ENCODE peak calls at places on chromosomes 1 and 21, in ten cellular contexts. One of them, this sample, is unnamed.

GRCh38 chr1:12473596-12474329 is 144.2 kb downstream of the DHRS3 start:
- DNase-seq in stimulated activated CD8-positive, alpha-beta memory T cell treated with anti-CD3 and anti-CD28 coated beads, Interleukin-7, amount 100 ng/mL, for 1 hour: no peak
- DNase-seq in EH: peak
- DNase-seq in activated naive CD4-positive, alpha-beta T cell treated with anti-CD3 and anti-CD28 coated beads, Interleukin-2, amount 50 U/mL, for 16 hours: no peak
- DNase-seq in HEK293T: no peak
- DNase-seq in stimulated activated CD4-positive, alpha-beta T cell treated with anti-CD3 and anti-CD28 coated beads, Interleukin-4, amount 100 ng/mL, for 48 hours: no peak
- DNase-seq in activated CD4-positive, alpha-beta T cell treated with anti-CD3 and anti-CD28 coated beads for 4 hours: no peak
- DNase-seq in T-cell: no peak
- DNase-seq in H4: no peak
- DNase-seq in tibial nerve: no peak
- DNase-seq in this sample: no peak

GRCh38 chr1:3570081-3570986 is 41.0 kb downstream of the MEGF6 start:
- DNase-seq in stimulated activated CD8-positive, alpha-beta memory T cell treated with anti-CD3 and anti-CD28 coated beads, Interleukin-7, amount 100 ng/mL, for 1 hour: no peak
- DNase-seq in tibial nerve: no peak
- DNase-seq in HEK293T: no peak
- DNase-seq in H4: no peak
- DNase-seq in T-cell: no peak
- DNase-seq in stimulated activated CD4-positive, alpha-beta T cell treated with anti-CD3 and anti-CD28 coated beads, Interleukin-4, amount 100 ng/mL, for 48 hours: no peak
- DNase-seq in EH: no peak
- DNase-seq in activated naive CD4-positive, alpha-beta T cell treated with anti-CD3 and anti-CD28 coated beads, Interleukin-2, amount 50 U/mL, for 16 hours: no peak
- DNase-seq in activated CD4-positive, alpha-beta T cell treated with anti-CD3 and anti-CD28 coated beads for 4 hours: no peak
- DNase-seq in this sample: no peak

GRCh38 chr1:16924919-16925477 is 3.3 kb downstream of the CROCC start:
- DNase-seq in tibial nerve: no peak
- DNase-seq in HEK293T: no peak
- DNase-seq in stimulated activated CD4-positive, alpha-beta T cell treated with anti-CD3 and anti-CD28 coated beads, Interleukin-4, amount 100 ng/mL, for 48 hours: no peak
- DNase-seq in activated CD4-positive, alpha-beta T cell treated with anti-CD3 and anti-CD28 coated beads for 4 hours: no peak
- DNase-seq in H4: no peak
- DNase-seq in T-cell: no peak
- DNase-seq in activated naive CD4-positive, alpha-beta T cell treated with anti-CD3 and anti-CD28 coated beads, Interleukin-2, amount 50 U/mL, for 16 hours: no peak
- DNase-seq in stimulated activated CD8-positive, alpha-beta memory T cell treated with anti-CD3 and anti-CD28 coated beads, Interleukin-7, amount 100 ng/mL, for 1 hour: no peak
- DNase-seq in EH: no peak
- DNase-seq in this sample: no peak

GRCh38 chr1:39105061-39105840 is 79.1 kb downstream of the NDUFS5 start:
- DNase-seq in T-cell: peak
- DNase-seq in H4: no peak
- DNase-seq in activated naive CD4-positive, alpha-beta T cell treated with anti-CD3 and anti-CD28 coated beads, Interleukin-2, amount 50 U/mL, for 16 hours: peak
- DNase-seq in stimulated activated CD4-positive, alpha-beta T cell treated with anti-CD3 and anti-CD28 coated beads, Interleukin-4, amount 100 ng/mL, for 48 hours: peak
- DNase-seq in EH: peak
- DNase-seq in tibial nerve: peak
- DNase-seq in activated CD4-positive, alpha-beta T cell treated with anti-CD3 and anti-CD28 coated beads for 4 hours: peak
- DNase-seq in HEK293T: peak
- DNase-seq in stimulated activated CD8-positive, alpha-beta memory T cell treated with anti-CD3 and anti-CD28 coated beads, Interleukin-7, amount 100 ng/mL, for 1 hour: no peak
- DNase-seq in this sample: no peak

GRCh38 chr1:125118147-125118993 is 3933.6 kb downstream of the SRGAP2C start:
- DNase-seq in HEK293T: no peak
- DNase-seq in activated naive CD4-positive, alpha-beta T cell treated with anti-CD3 and anti-CD28 coated beads, Interleukin-2, amount 50 U/mL, for 16 hours: no peak
- DNase-seq in tibial nerve: no peak
- DNase-seq in T-cell: no peak
- DNase-seq in H4: no peak
- DNase-seq in activated CD4-positive, alpha-beta T cell treated with anti-CD3 and anti-CD28 coated beads for 4 hours: no peak
- DNase-seq in EH: no peak
- DNase-seq in stimulated activated CD4-positive, alpha-beta T cell treated with anti-CD3 and anti-CD28 coated beads, Interleukin-4, amount 100 ng/mL, for 48 hours: no peak
- DNase-seq in stimulated activated CD8-positive, alpha-beta memory T cell treated with anti-CD3 and anti-CD28 coated beads, Interleukin-7, amount 100 ng/mL, for 1 hour: no peak
- DNase-seq in this sample: no peak

GRCh38 chr21:44496900-44497550 is 41.7 kb downstream of the LRRC3 start:
- DNase-seq in stimulated activated CD8-positive, alpha-beta memory T cell treated with anti-CD3 and anti-CD28 coated beads, Interleukin-7, amount 100 ng/mL, for 1 hour: no peak
- DNase-seq in activated CD4-positive, alpha-beta T cell treated with anti-CD3 and anti-CD28 coated beads for 4 hours: no peak
- DNase-seq in T-cell: no peak
- DNase-seq in EH: no peak
- DNase-seq in tibial nerve: no peak
- DNase-seq in HEK293T: no peak
- DNase-seq in activated naive CD4-positive, alpha-beta T cell treated with anti-CD3 and anti-CD28 coated beads, Interleukin-2, amount 50 U/mL, for 16 hours: no peak
- DNase-seq in stimulated activated CD4-positive, alpha-beta T cell treated with anti-CD3 and anti-CD28 coated beads, Interleukin-4, amount 100 ng/mL, for 48 hours: no peak
- DNase-seq in H4: no peak
- DNase-seq in this sample: no peak

GRCh38 chr1:9294440-9294773 is 1.7 kb downstream of the SPSB1 start:
- DNase-seq in activated CD4-positive, alpha-beta T cell treated with anti-CD3 and anti-CD28 coated beads for 4 hours: no peak
- DNase-seq in T-cell: no peak
- DNase-seq in HEK293T: no peak
- DNase-seq in stimulated activated CD4-positive, alpha-beta T cell treated with anti-CD3 and anti-CD28 coated beads, Interleukin-4, amount 100 ng/mL, for 48 hours: no peak
- DNase-seq in tibial nerve: no peak
- DNase-seq in EH: peak
- DNase-seq in H4: peak
- DNase-seq in activated naive CD4-positive, alpha-beta T cell treated with anti-CD3 and anti-CD28 coated beads, Interleukin-2, amount 50 U/mL, for 16 hours: peak
- DNase-seq in stimulated activated CD8-positive, alpha-beta memory T cell treated with anti-CD3 and anti-CD28 coated beads, Interleukin-7, amount 100 ng/mL, for 1 hour: no peak
- DNase-seq in this sample: no peak

GRCh38 chr1:4460651-4461050 is 193.8 kb upstream of the AJAP1 start:
- DNase-seq in tibial nerve: no peak
- DNase-seq in stimulated activated CD4-positive, alpha-beta T cell treated with anti-CD3 and anti-CD28 coated beads, Interleukin-4, amount 100 ng/mL, for 48 hours: no peak
- DNase-seq in stimulated activated CD8-positive, alpha-beta memory T cell treated with anti-CD3 and anti-CD28 coated beads, Interleukin-7, amount 100 ng/mL, for 1 hour: no peak
- DNase-seq in HEK293T: no peak
- DNase-seq in EH: no peak
- DNase-seq in H4: no peak
- DNase-seq in T-cell: no peak
- DNase-seq in activated naive CD4-positive, alpha-beta T cell treated with anti-CD3 and anti-CD28 coated beads, Interleukin-2, amount 50 U/mL, for 16 hours: no peak
- DNase-seq in activated CD4-positive, alpha-beta T cell treated with anti-CD3 and anti-CD28 coated beads for 4 hours: no peak
- DNase-seq in this sample: no peak

GRCh38 chr1:241841661-241842060 is 6.3 kb upstream of the EXO1 start:
- DNase-seq in stimulated activated CD4-positive, alpha-beta T cell treated with anti-CD3 and anti-CD28 coated beads, Interleukin-4, amount 100 ng/mL, for 48 hours: no peak
- DNase-seq in activated CD4-positive, alpha-beta T cell treated with anti-CD3 and anti-CD28 coated beads for 4 hours: no peak
- DNase-seq in HEK293T: no peak
- DNase-seq in EH: peak
- DNase-seq in T-cell: no peak
- DNase-seq in tibial nerve: no peak
- DNase-seq in H4: no peak
- DNase-seq in activated naive CD4-positive, alpha-beta T cell treated with anti-CD3 and anti-CD28 coated beads, Interleukin-2, amount 50 U/mL, for 16 hours: no peak
- DNase-seq in stimulated activated CD8-positive, alpha-beta memory T cell treated with anti-CD3 and anti-CD28 coated beads, Interleukin-7, amount 100 ng/mL, for 1 hour: no peak
- DNase-seq in this sample: no peak

GRCh38 chr1:245953876-245954660 is 553.0 kb downstream of the SMYD3 start:
- DNase-seq in T-cell: no peak
- DNase-seq in activated naive CD4-positive, alpha-beta T cell treated with anti-CD3 and anti-CD28 coated beads, Interleukin-2, amount 50 U/mL, for 16 hours: no peak
- DNase-seq in EH: peak
- DNase-seq in HEK293T: no peak
- DNase-seq in stimulated activated CD4-positive, alpha-beta T cell treated with anti-CD3 and anti-CD28 coated beads, Interleukin-4, amount 100 ng/mL, for 48 hours: no peak
- DNase-seq in stimulated activated CD8-positive, alpha-beta memory T cell treated with anti-CD3 and anti-CD28 coated beads, Interleukin-7, amount 100 ng/mL, for 1 hour: no peak
- DNase-seq in activated CD4-positive, alpha-beta T cell treated with anti-CD3 and anti-CD28 coated beads for 4 hours: no peak
- DNase-seq in H4: no peak
- DNase-seq in tibial nerve: no peak
- DNase-seq in this sample: no peak

GRCh38 chr21:17359781-17360180 is 153.1 kb upstream of the CXADR start:
- DNase-seq in activated naive CD4-positive, alpha-beta T cell treated with anti-CD3 and anti-CD28 coated beads, Interleukin-2, amount 50 U/mL, for 16 hours: no peak
- DNase-seq in T-cell: no peak
- DNase-seq in activated CD4-positive, alpha-beta T cell treated with anti-CD3 and anti-CD28 coated beads for 4 hours: no peak
- DNase-seq in EH: no peak
- DNase-seq in HEK293T: no peak
- DNase-seq in tibial nerve: no peak
- DNase-seq in stimulated activated CD4-positive, alpha-beta T cell treated with anti-CD3 and anti-CD28 coated beads, Interleukin-4, amount 100 ng/mL, for 48 hours: no peak
- DNase-seq in stimulated activated CD8-positive, alpha-beta memory T cell treated with anti-CD3 and anti-CD28 coated beads, Interleukin-7, amount 100 ng/mL, for 1 hour: no peak
- DNase-seq in H4: no peak
- DNase-seq in this sample: no peak

GRCh38 chr1:2980073-2980791 is 41.0 kb upstream of the ACTRT2 start:
- DNase-seq in stimulated activated CD8-positive, alpha-beta memory T cell treated with anti-CD3 and anti-CD28 coated beads, Interleukin-7, amount 100 ng/mL, for 1 hour: no peak
- DNase-seq in activated naive CD4-positive, alpha-beta T cell treated with anti-CD3 and anti-CD28 coated beads, Interleukin-2, amount 50 U/mL, for 16 hours: no peak
- DNase-seq in EH: no peak
- DNase-seq in HEK293T: no peak
- DNase-seq in T-cell: no peak
- DNase-seq in H4: no peak
- DNase-seq in activated CD4-positive, alpha-beta T cell treated with anti-CD3 and anti-CD28 coated beads for 4 hours: no peak
- DNase-seq in tibial nerve: no peak
- DNase-seq in stimulated activated CD4-positive, alpha-beta T cell treated with anti-CD3 and anti-CD28 coated beads, Interleukin-4, amount 100 ng/mL, for 48 hours: no peak
- DNase-seq in this sample: no peak

GRCh38 chr21:45538381-45539045 is 3.7 kb downstream of the SLC19A1 start:
- DNase-seq in stimulated activated CD8-positive, alpha-beta memory T cell treated with anti-CD3 and anti-CD28 coated beads, Interleukin-7, amount 100 ng/mL, for 1 hour: no peak
- DNase-seq in T-cell: no peak
- DNase-seq in tibial nerve: peak
- DNase-seq in HEK293T: no peak
- DNase-seq in H4: no peak
- DNase-seq in activated CD4-positive, alpha-beta T cell treated with anti-CD3 and anti-CD28 coated beads for 4 hours: no peak
- DNase-seq in activated naive CD4-positive, alpha-beta T cell treated with anti-CD3 and anti-CD28 coated beads, Interleukin-2, amount 50 U/mL, for 16 hours: no peak
- DNase-seq in stimulated activated CD4-positive, alpha-beta T cell treated with anti-CD3 and anti-CD28 coated beads, Interleukin-4, amount 100 ng/mL, for 48 hours: no peak
- DNase-seq in EH: no peak
- DNase-seq in this sample: no peak

GRCh38 chr21:17660449-17660848 is 47.7 kb upstream of the BTG3 start:
- DNase-seq in T-cell: no peak
- DNase-seq in tibial nerve: no peak
- DNase-seq in H4: no peak
- DNase-seq in stimulated activated CD8-positive, alpha-beta memory T cell treated with anti-CD3 and anti-CD28 coated beads, Interleukin-7, amount 100 ng/mL, for 1 hour: no peak
- DNase-seq in activated naive CD4-positive, alpha-beta T cell treated with anti-CD3 and anti-CD28 coated beads, Interleukin-2, amount 50 U/mL, for 16 hours: no peak
- DNase-seq in EH: peak
- DNase-seq in HEK293T: no peak
- DNase-seq in stimulated activated CD4-positive, alpha-beta T cell treated with anti-CD3 and anti-CD28 coated beads, Interleukin-4, amount 100 ng/mL, for 48 hours: no peak
- DNase-seq in activated CD4-positive, alpha-beta T cell treated with anti-CD3 and anti-CD28 coated beads for 4 hours: no peak
- DNase-seq in this sample: no peak

GRCh38 chr1:21759818-21760217 is 23.1 kb downstream of the USP48 start:
- DNase-seq in tibial nerve: no peak
- DNase-seq in T-cell: no peak
- DNase-seq in activated CD4-positive, alpha-beta T cell treated with anti-CD3 and anti-CD28 coated beads for 4 hours: no peak
- DNase-seq in stimulated activated CD4-positive, alpha-beta T cell treated with anti-CD3 and anti-CD28 coated beads, Interleukin-4, amount 100 ng/mL, for 48 hours: no peak
- DNase-seq in stimulated activated CD8-positive, alpha-beta memory T cell treated with anti-CD3 and anti-CD28 coated beads, Interleukin-7, amount 100 ng/mL, for 1 hour: no peak
- DNase-seq in HEK293T: no peak
- DNase-seq in activated naive CD4-positive, alpha-beta T cell treated with anti-CD3 and anti-CD28 coated beads, Interleukin-2, amount 50 U/mL, for 16 hours: no peak
- DNase-seq in H4: no peak
- DNase-seq in EH: no peak
- DNase-seq in this sample: no peak

GRCh38 chr1:20125091-20125490 is 5.8 kb upstream of the PLA2G2D start:
- DNase-seq in H4: no peak
- DNase-seq in EH: no peak
- DNase-seq in stimulated activated CD4-positive, alpha-beta T cell treated with anti-CD3 and anti-CD28 coated beads, Interleukin-4, amount 100 ng/mL, for 48 hours: no peak
- DNase-seq in activated naive CD4-positive, alpha-beta T cell treated with anti-CD3 and anti-CD28 coated beads, Interleukin-2, amount 50 U/mL, for 16 hours: no peak
- DNase-seq in activated CD4-positive, alpha-beta T cell treated with anti-CD3 and anti-CD28 coated beads for 4 hours: no peak
- DNase-seq in tibial nerve: no peak
- DNase-seq in stimulated activated CD8-positive, alpha-beta memory T cell treated with anti-CD3 and anti-CD28 coated beads, Interleukin-7, amount 100 ng/mL, for 1 hour: no peak
- DNase-seq in HEK293T: no peak
- DNase-seq in T-cell: no peak
- DNase-seq in this sample: no peak

GRCh38 chr1:24554714-24555113 is 1.2 kb upstream of the NCMAP start:
- DNase-seq in activated naive CD4-positive, alpha-beta T cell treated with anti-CD3 and anti-CD28 coated beads, Interleukin-2, amount 50 U/mL, for 16 hours: no peak
- DNase-seq in tibial nerve: no peak
- DNase-seq in H4: no peak
- DNase-seq in EH: no peak
- DNase-seq in stimulated activated CD8-positive, alpha-beta memory T cell treated with anti-CD3 and anti-CD28 coated beads, Interleukin-7, amount 100 ng/mL, for 1 hour: no peak
- DNase-seq in HEK293T: no peak
- DNase-seq in activated CD4-positive, alpha-beta T cell treated with anti-CD3 and anti-CD28 coated beads for 4 hours: no peak
- DNase-seq in stimulated activated CD4-positive, alpha-beta T cell treated with anti-CD3 and anti-CD28 coated beads, Interleukin-4, amount 100 ng/mL, for 48 hours: no peak
- DNase-seq in T-cell: no peak
- DNase-seq in this sample: no peak

GRCh38 chr1:199809311-199809710 is 218.2 kb upstream of the NR5A2 start:
- DNase-seq in EH: no peak
- DNase-seq in tibial nerve: no peak
- DNase-seq in stimulated activated CD4-positive, alpha-beta T cell treated with anti-CD3 and anti-CD28 coated beads, Interleukin-4, amount 100 ng/mL, for 48 hours: no peak
- DNase-seq in H4: no peak
- DNase-seq in activated naive CD4-positive, alpha-beta T cell treated with anti-CD3 and anti-CD28 coated beads, Interleukin-2, amount 50 U/mL, for 16 hours: no peak
- DNase-seq in stimulated activated CD8-positive, alpha-beta memory T cell treated with anti-CD3 and anti-CD28 coated beads, Interleukin-7, amount 100 ng/mL, for 1 hour: no peak
- DNase-seq in activated CD4-positive, alpha-beta T cell treated with anti-CD3 and anti-CD28 coated beads for 4 hours: no peak
- DNase-seq in HEK293T: no peak
- DNase-seq in T-cell: no peak
- DNase-seq in this sample: no peak

GRCh38 chr1:117820694-117821381 is 108.6 kb downstream of the GDAP2 start:
- DNase-seq in stimulated activated CD8-positive, alpha-beta memory T cell treated with anti-CD3 and anti-CD28 coated beads, Interleukin-7, amount 100 ng/mL, for 1 hour: no peak
- DNase-seq in EH: peak
- DNase-seq in T-cell: no peak
- DNase-seq in stimulated activated CD4-positive, alpha-beta T cell treated with anti-CD3 and anti-CD28 coated beads, Interleukin-4, amount 100 ng/mL, for 48 hours: no peak
- DNase-seq in HEK293T: no peak
- DNase-seq in H4: peak
- DNase-seq in tibial nerve: no peak
- DNase-seq in activated naive CD4-positive, alpha-beta T cell treated with anti-CD3 and anti-CD28 coated beads, Interleukin-2, amount 50 U/mL, for 16 hours: no peak
- DNase-seq in activated CD4-positive, alpha-beta T cell treated with anti-CD3 and anti-CD28 coated beads for 4 hours: no peak
- DNase-seq in this sample: no peak

GRCh38 chr1:5597171-5597864 is 394.9 kb downstream of the NPHP4 start:
- DNase-seq in stimulated activated CD8-positive, alpha-beta memory T cell treated with anti-CD3 and anti-CD28 coated beads, Interleukin-7, amount 100 ng/mL, for 1 hour: no peak
- DNase-seq in EH: no peak
- DNase-seq in activated naive CD4-positive, alpha-beta T cell treated with anti-CD3 and anti-CD28 coated beads, Interleukin-2, amount 50 U/mL, for 16 hours: no peak
- DNase-seq in HEK293T: no peak
- DNase-seq in stimulated activated CD4-positive, alpha-beta T cell treated with anti-CD3 and anti-CD28 coated beads, Interleukin-4, amount 100 ng/mL, for 48 hours: no peak
- DNase-seq in H4: no peak
- DNase-seq in tibial nerve: no peak
- DNase-seq in activated CD4-positive, alpha-beta T cell treated with anti-CD3 and anti-CD28 coated beads for 4 hours: no peak
- DNase-seq in T-cell: no peak
- DNase-seq in this sample: no peak

This sample was measured in activated CD8-positive, alpha-beta memory T cell treated with anti-CD3 and anti-CD28 coated beads for 1 hour.